ENCODE peak calls at places on chromosomes 12 and 14, in ten cellular contexts. L is M059J; B is T follicular helper cell; M is EH; F is WTC11; G is activated CD4-positive, CD25-positive, alpha-beta regulatory T cell treated with anti-CD3 and anti-CD28 coated beads, Interleukin-2, amount 50 U/mL, for 16 hours; D is mesothelial cell of epicardium; Q is activated T-cell treated with anti-CD3 and anti-CD28 coated beads, Interleukin-2, amount 50 U/mL, for 72 hours; P is NCI-H2107; A is stimulated activated CD4-positive, alpha-beta T cell treated with anti-CD3 and anti-CD28 coated beads, Interleukin-1b, Interleukin-23, amount 100 ng/mL, for 48 hours. O is an unnamed sample.

GRCh38 chr14:62162998-62163589 is 400.9 kb downstream of the SNAPC1 start:
- DNase-seq in Q (no peak), M (peak), D (no peak), G (no peak), B (no peak), A (no peak), P (peak), F (peak), L (peak), O (no peak)

GRCh38 chr12:132286912-132287311 is 42.5 kb downstream of the GALNT9 start:
- DNase-seq in P (no peak), B (no peak), A (no peak), M (no peak), L (peak), Q (no peak), G (no peak), F (peak), D (no peak), O (no peak)

GRCh38 chr14:43640718-43641267 is 866.3 kb downstream of the FSCB start:
- DNase-seq in P (no peak), Q (no peak), L (no peak), G (no peak), B (no peak), D (no peak), M (no peak), A (no peak), F (no peak), O (no peak)

GRCh38 chr14:95463173-95463901 is 53.1 kb downstream of the SYNE3 start:
- DNase-seq in B (peak), A (peak), M (no peak), Q (no peak), P (peak), F (no peak), G (no peak), L (no peak), D (no peak), O (no peak)

GRCh38 chr12:1573960-1574862 is 20.2 kb downstream of the FBXL14 start:
- DNase-seq in P (no peak), B (no peak), D (no peak), L (no peak), G (no peak), F (no peak), M (no peak), A (no peak), Q (no peak), O (no peak)

GRCh38 chr12:75560167-75560566 is 48.8 kb upstream of the KRR1 start:
- DNase-seq in D (no peak), L (peak), B (no peak), G (no peak), P (peak), Q (no peak), F (no peak), M (peak), A (no peak), O (no peak)

GRCh38 chr12:6250343-6250742 is 50.1 kb downstream of the CD9 start:
- DNase-seq in A (no peak), F (no peak), M (peak), P (no peak), G (no peak), L (no peak), B (no peak), Q (no peak), D (no peak), O (no peak)

GRCh38 chr14:37048666-37049071 is 123.7 kb downstream of the SLC25A21 start:
- DNase-seq in Q (no peak), P (no peak), F (no peak), B (no peak), A (no peak), L (peak), M (no peak), D (no peak), G (no peak), O (no peak)

GRCh38 chr14:103528512-103529382 is at the start of gene TRMT61A:
- DNase-seq in P (peak), G (peak), D (peak), M (peak), Q (peak), F (peak), L (peak), B (peak), A (peak), O (peak)

GRCh38 chr12:99043319-99043914 is 398.3 kb downstream of the APAF1 start:
- DNase-seq in A (peak), B (peak), G (no peak), Q (peak), D (peak), L (peak), M (peak), P (no peak), F (peak), O (peak)

GRCh38 chr12:92034858-92035401 is 110.7 kb downstream of the BTG1 start:
- DNase-seq in D (peak), P (peak), F (no peak), G (no peak), Q (peak), B (peak), M (peak), A (no peak), L (peak), O (peak)

GRCh38 chr12:67534671-67535070 is 113.9 kb upstream of the DYRK2 start:
- DNase-seq in M (peak), Q (no peak), A (no peak), B (no peak), L (peak), F (no peak), G (no peak), D (no peak), P (no peak), O (no peak)

GRCh38 chr12:121810234-121810817 is 6.5 kb downstream of the SETD1B start:
- DNase-seq in L (no peak), G (no peak), Q (no peak), F (no peak), M (no peak), D (no peak), B (no peak), A (no peak), P (no peak), O (no peak)

O was measured in occipital lobe.